ENCODE peak calls at places on chromosome 18, in four cellular contexts. V, A, P and C are unnamed samples.

GRCh38 chr18:53380063-53380639 is 844.3 kb downstream of the MBD2 start:
- DNase-seq in P (peak; percentile 3), A (no peak), V (no peak), C (no peak)

GRCh38 chr18:12046751-12047335 is 46.8 kb upstream of the ANKRD62 start:
- DNase-seq in A (no peak), V (no peak), P (no peak), C (no peak)

GRCh38 chr18:867257-867656 is 37.4 kb upstream of the ADCYAP1 start:
- DNase-seq in A (no peak), P (no peak), V (no peak), C (no peak)

GRCh38 chr18:70256994-70257393 is 31.9 kb upstream of the SOCS6 start:
- DNase-seq in V (no peak), P (no peak), A (no peak), C (no peak)

GRCh38 chr18:42030586-42031182 is 75.7 kb downstream of the PIK3C3 start:
- DNase-seq in A (no peak), P (no peak), V (peak; percentile 12), C (no peak)

GRCh38 chr18:74530584-74530862 is 3.8 kb upstream of the CNDP1 start:
- DNase-seq in P (no peak), A (no peak), V (no peak), C (no peak)

GRCh38 chr18:21682276-21683051 is 22.1 kb downstream of the ABHD3 start:
- DNase-seq in A (no peak), V (peak; percentile 77), P (peak; percentile 39), C (no peak)

GRCh38 chr18:43869451-43870008 is 592.2 kb upstream of the SYT4 start:
- DNase-seq in P (no peak), V (no peak), A (no peak), C (no peak)

GRCh38 chr18:34493566-34494358 is 216.3 kb upstream of the DTNA start:
- DNase-seq in A (no peak), V (no peak), P (no peak), C (peak; percentile 15)

GRCh38 chr18:2303517-2304238 is 267.6 kb downstream of the METTL4 start:
- DNase-seq in V (no peak), A (no peak), P (no peak), C (no peak)

GRCh38 chr18:40159141-40160017 is 1795.7 kb upstream of the PIK3C3 start:
- DNase-seq in A (no peak), V (peak; percentile 2), P (peak; percentile 1), C (no peak)

GRCh38 chr18:76444436-76445105 is 50.5 kb downstream of the ZNF516 start:
- DNase-seq in P (no peak), A (no peak), V (no peak), C (no peak)

GRCh38 chr18:44945847-44946490 is 265.3 kb downstream of the SETBP1 start:
- DNase-seq in A (no peak), P (no peak), V (no peak), C (no peak)

GRCh38 chr18:8825273-8825672 is 119.9 kb downstream of the MTCL1 start:
- DNase-seq in V (no peak), A (no peak), P (no peak), C (no peak)

GRCh38 chr18:79884963-79885728 is 66.3 kb downstream of the SLC66A2 start:
- DNase-seq in A (no peak), V (no peak), P (no peak), C (peak; percentile 5)

GRCh38 chr18:3466051-3466450 is 16.1 kb downstream of the TGIF1 start:
- DNase-seq in V (peak; percentile 49), A (no peak), P (no peak), C (no peak)

GRCh38 chr18:5238371-5238758 is 41.3 kb upstream of the AKAIN1 start:
- DNase-seq in A (peak; percentile 53), V (peak; percentile 7), P (no peak), C (peak; percentile 11)

GRCh38 chr18:66668706-66669105 is 64.8 kb upstream of the CDH19 start:
- DNase-seq in A (no peak), P (no peak), V (no peak), C (no peak)

GRCh38 chr18:29176681-29177080 is 999.8 kb upstream of the CDH2 start:
- DNase-seq in A (no peak), P (no peak), V (no peak), C (no peak)

GRCh38 chr18:62033756-62034155 is 140.9 kb upstream of the RNF152 start:
- DNase-seq in V (no peak), A (no peak), P (no peak), C (no peak)

GRCh38 chr18:55300469-55301195 is 287.4 kb downstream of the TCF4 start:
- DNase-seq in V (no peak), P (no peak), A (peak; percentile 22), C (no peak)

GRCh38 chr18:28236487-28236886 is 59.6 kb upstream of the CDH2 start:
- DNase-seq in P (no peak), V (no peak), A (no peak), C (no peak)

GRCh38 chr18:573385-573784 is 6.8 kb upstream of the CETN1 start:
- DNase-seq in A (no peak), V (no peak), P (no peak), C (no peak)

DNA sequence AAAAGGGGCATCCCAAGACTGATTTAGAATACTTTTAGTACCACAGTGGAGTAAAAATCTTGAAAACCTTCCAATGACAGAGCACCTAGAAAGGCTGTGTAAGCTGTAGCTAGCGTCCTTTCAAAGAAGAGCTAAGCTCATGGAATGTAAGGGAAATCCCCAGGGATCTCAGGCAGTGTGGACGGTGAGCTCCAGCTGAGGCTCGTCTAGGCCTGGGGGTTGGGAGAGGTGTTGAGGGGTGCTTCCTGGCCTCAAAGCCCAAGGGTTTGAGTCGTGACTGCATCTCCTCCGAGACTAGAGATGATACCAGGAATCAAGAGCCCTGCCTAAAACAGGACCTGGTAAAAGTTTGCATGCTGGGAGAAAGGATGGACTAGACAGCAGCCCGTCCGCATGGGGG is 7.6 kb downstream of the CTIF start:
- DNase-seq in P (no peak), A (no peak), V (no peak), C (no peak)
- TF ChIP-seq SPI1 in P (no peak), A (no peak), V (no peak), C (no peak)

GRCh38 chr18:72942766-72943165 is 75.0 kb upstream of the NETO1 start:
- DNase-seq in A (no peak), P (no peak), V (no peak), C (no peak)
- TF ChIP-seq SPI1 in A (no peak), P (no peak), V (no peak), C (no peak)

DNA sequence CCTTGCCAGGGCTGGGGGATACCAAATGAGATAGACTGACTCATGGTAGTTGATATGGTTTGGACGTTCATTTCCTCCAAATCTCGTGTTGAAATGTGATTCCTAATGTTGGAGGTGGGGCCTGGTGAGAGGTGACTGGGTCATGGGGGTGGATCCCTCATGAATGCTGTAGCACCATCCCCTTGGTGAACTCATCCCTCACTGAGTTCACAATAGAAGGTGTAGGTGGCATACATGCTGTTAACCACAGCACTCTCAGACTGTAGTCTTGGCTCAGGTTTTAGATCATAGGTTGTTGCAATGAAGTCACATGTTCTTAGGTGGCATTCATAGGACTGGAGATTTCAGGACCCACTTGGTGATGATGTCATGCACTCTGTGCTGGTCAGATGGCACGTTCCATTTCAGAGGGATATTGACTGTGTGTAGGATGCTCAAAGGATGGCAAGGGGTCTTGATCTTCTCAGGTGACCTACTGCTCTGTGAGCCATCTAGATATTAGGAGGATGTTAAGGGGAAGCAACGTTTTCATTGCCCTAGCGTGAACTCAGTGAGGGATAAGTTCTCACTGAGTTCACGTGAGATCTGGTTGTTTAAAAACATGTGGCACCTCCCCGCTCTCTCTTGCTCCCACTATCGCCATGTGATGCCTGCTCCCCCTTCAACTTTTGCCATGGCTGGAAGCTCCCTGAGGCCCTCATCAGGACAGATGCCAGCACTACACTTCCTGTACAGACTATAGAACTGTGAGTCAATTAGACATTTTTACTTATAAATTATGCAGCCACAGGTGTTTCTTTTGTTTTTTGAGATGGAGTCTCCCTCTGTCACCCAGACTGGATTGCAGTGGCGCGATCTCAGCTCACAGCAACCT is 73.8 kb upstream of the ACAA2 start:
- DNase-seq in A (no peak), P (no peak), V (no peak), C (no peak)
- TF ChIP-seq SPI1 in A (no peak), P (no peak), V (no peak), C (no peak)

GRCh38 chr18:58044370-58045264 is 591 bp downstream of the NEDD4L start:
- DNase-seq in V (peak; percentile 9), P (no peak), A (peak; percentile 44), C (peak; percentile 45)
- TF ChIP-seq SPI1 in V (no peak), P (no peak), A (no peak), C (no peak)